ENCODE peak calls at places on chromosomes 3 and 15, in seven cellular contexts. K, E, A, D, L, I and U are unnamed samples. For H3K4me1, the result is how much of the 10 kb centered on the place peaks cover.

GRCh38 chr3:109224333-109224732 is 87.8 kb downstream of the C3orf85 start:
- DNase-seq in K (no peak), E (peak), A (peak), D (no peak), L (no peak), I (no peak), U (no peak)

GRCh38 chr15:92707880-92708551 is 52.4 kb upstream of the FAM174B start:
- DNase-seq in K (no peak), E (no peak), A (no peak), D (no peak), L (no peak), I (no peak), U (no peak)

GRCh38 chr3:188941103-188941502 is 230.7 kb upstream of the TPRG1 start:
- DNase-seq in K (no peak), E (no peak), A (no peak), D (no peak), L (peak), I (no peak), U (no peak)

GRCh38 chr3:10370429-10370828 is 49.5 kb upstream of the SEC13 start:
- DNase-seq in K (peak), E (no peak), A (no peak), D (no peak), L (no peak), I (peak), U (peak)

GRCh38 chr3:49674491-49674983 is 386 bp downstream of the APEH start:
- DNase-seq in K (no peak), E (no peak), A (peak), D (peak), L (no peak), I (no peak), U (peak)

GRCh38 chr3:62559831-62560445 is 186.6 kb upstream of the FEZF2 start:
- DNase-seq in K (peak), E (peak), A (peak), D (no peak), L (peak), I (no peak), U (peak)

GRCh38 chr15:24878153-24878552 is 76.6 kb upstream of the SNRPN start:
- DNase-seq in K (peak), E (no peak), A (no peak), D (peak), L (no peak), I (peak), U (peak)

GRCh38 chr3:196181127-196181546 is 30.1 kb downstream of the ZDHHC19 start:
- DNase-seq in K (no peak), E (no peak), A (no peak), D (no peak), L (no peak), I (no peak), U (no peak)

GRCh38 chr3:141851411-141851810 is 25.0 kb upstream of the ATP1B3 start:
- DNase-seq in K (no peak), E (no peak), A (no peak), D (no peak), L (no peak), I (no peak), U (no peak)

GRCh38 chr15:24761704-24762302 is 86.2 kb downstream of the NPAP1 start:
- DNase-seq in K (peak), E (no peak), A (no peak), D (no peak), L (no peak), I (peak), U (no peak)

GRCh38 chr3:64105816-64106215 is 82.5 kb upstream of the PSMD6 start:
- DNase-seq in K (no peak), E (no peak), A (no peak), D (no peak), L (no peak), I (no peak), U (no peak)

GRCh38 chr3:13214847-13215472 is 141.7 kb upstream of the IQSEC1 start:
- DNase-seq in K (no peak), E (no peak), A (no peak), D (no peak), L (no peak), I (no peak), U (no peak)

GRCh38 chr3:11641316-11641682 is 2.4 kb downstream of the VGLL4 start:
- DNase-seq in K (peak), E (no peak), A (no peak), D (no peak), L (no peak), I (no peak), U (no peak)

GRCh38 chr3:35295875-35296274 is 343.4 kb upstream of the ARPP21 start:
- DNase-seq in K (no peak), E (no peak), A (no peak), D (no peak), L (no peak), I (no peak), U (no peak)

GRCh38 chr3:35296533-35296932 is 342.8 kb upstream of the ARPP21 start:
- DNase-seq in K (no peak), E (no peak), A (no peak), D (no peak), L (no peak), I (peak), U (no peak)

DNA sequence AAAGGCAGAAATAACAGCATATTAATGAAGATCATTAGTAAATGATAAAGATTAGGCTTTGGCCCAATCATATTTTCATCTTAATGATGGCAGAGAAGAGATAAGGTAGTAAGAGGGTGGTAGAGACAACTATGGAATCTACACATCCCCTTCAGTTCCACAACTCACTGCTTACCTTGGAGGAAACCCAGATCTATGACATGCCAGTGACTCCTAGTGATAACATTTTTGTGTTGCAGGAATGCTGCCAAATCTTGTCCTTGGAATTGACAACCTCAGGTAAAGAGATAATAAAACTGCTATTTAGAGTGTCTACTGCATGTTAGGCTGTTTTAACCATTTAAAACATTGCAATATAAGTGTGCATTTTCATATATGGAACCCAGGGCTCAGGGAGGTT is 347.5 kb upstream of the ARPP21 start:
- DNase-seq in K (no peak), E (no peak), A (no peak), D (no peak), L (no peak), I (no peak), U (no peak)
- TF ChIP-seq CTCF in K (no peak), E (no peak), A (no peak), D (no peak), L (no peak), I (no peak), U (no peak)

GRCh38 chr3:156678216-156678615 is 3.8 kb downstream of the TIPARP start:
- DNase-seq in K (no peak), E (no peak), A (no peak), D (no peak), L (peak), I (no peak), U (no peak)
- H3K4me1 ChIP-seq in K (under half), E (under half), A (under half), D (half or more), L (half or more), I (under half), U (half or more)

DNA sequence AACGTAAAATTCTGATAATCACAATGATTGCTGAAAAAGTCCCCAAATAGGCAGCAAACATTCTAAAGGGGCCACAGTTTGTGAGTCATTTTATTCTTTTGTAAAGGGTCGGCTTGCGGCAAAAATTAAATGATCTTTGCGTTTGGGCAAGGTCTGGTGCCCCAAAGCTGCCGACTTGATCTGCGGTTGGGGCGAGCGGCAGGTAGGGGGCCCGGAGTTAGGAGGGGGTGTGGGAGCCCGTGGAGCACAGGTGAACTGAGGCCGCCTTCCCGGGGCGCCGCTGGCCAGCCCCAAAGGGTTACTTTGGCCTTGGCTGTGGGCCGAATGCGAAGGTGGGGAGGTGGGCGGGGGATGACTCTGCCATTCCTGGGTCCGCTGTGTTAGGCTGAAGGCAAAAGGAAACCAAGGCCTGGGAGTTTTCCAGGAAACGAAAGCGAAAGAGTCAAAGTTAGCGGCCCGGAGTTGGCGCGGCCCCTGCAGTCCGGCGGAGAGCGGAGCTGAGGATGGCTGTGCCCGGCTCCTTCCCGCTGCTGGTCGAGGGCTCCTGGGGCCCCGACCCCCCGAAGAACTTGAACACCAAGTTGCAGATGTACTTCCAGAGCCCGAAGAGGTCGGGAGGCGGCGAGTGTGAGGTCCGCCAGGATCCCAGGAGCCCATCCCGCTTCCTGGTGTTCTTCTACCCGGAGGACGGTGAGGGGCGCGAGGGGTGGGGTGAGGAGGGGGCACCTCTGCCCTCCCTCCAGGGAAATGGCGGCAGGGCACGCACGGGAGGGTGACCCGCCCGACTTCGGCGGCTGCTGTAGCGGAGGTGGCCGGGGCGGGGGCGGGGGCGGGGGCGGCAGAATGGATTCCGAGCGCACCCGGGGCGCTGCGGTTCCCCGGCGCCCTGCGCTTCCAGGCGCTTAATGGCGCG is at the start of gene PARP14:
- DNase-seq in K (peak), E (peak), A (peak), D (peak), L (peak), I (peak), U (peak)
- TF ChIP-seq CTCF in K (peak), E (no peak), A (peak), D (peak), L (peak), I (no peak), U (no peak)

GRCh38 chr3:56796996-56797395 is 4.8 kb downstream of the ARHGEF3 start:
- DNase-seq in K (no peak), E (no peak), A (no peak), D (no peak), L (no peak), I (no peak), U (no peak)
- H3K4me1 ChIP-seq in K (under half), E (under half), A (under half), D (half or more), L (under half), I (under half), U (under half)

GRCh38 chr3:52444860-52445793 is at the start of gene SEMA3G:
- DNase-seq in K (peak), E (peak), A (peak), D (peak), L (peak), I (no peak), U (peak)
- TF ChIP-seq CTCF in K (peak), E (peak), A (peak), D (peak), L (peak), I (no peak), U (peak)

GRCh38 chr15:72797338-72797689 is 13.8 kb upstream of the ADPGK start:
- DNase-seq in K (no peak), E (no peak), A (no peak), D (no peak), L (no peak), I (no peak), U (no peak)
- H3K4me1 ChIP-seq in K (under half), E (under half), A (under half), D (under half), L (under half), I (under half), U (under half)